ENCODE peak calls at places on chromosomes 7 and 10, in eight cellular contexts. S is CD8-positive, alpha-beta T cell; M is heart right ventricle; F is cardiac muscle cell; I is right cardiac atrium; U is effector memory CD4-positive, alpha-beta T cell; C is tibial artery; D is CD8-positive, alpha-beta memory T cell. Z is an unnamed sample.

GRCh38 chr7:127150543-127150942 is 102.2 kb downstream of the GRM8 start:
- DNase-seq in I (no peak), U (no peak), F (no peak), D (no peak), M (no peak), S (no peak), C (no peak), Z (no peak)

GRCh38 chr10:15262036-15262713 is 93.7 kb upstream of the NMT2 start:
- DNase-seq in U (no peak), M (no peak), C (no peak), I (peak; percentile 56), D (no peak), F (peak; percentile 57), S (no peak), Z (no peak)

GRCh38 chr7:158130023-158130409 is 457.6 kb downstream of the PTPRN2 start:
- DNase-seq in M (no peak), D (no peak), S (no peak), C (peak; percentile 6), F (no peak), U (no peak), I (no peak), Z (no peak)

GRCh38 chr10:87105725-87106124 is 10.7 kb downstream of the SHLD2 start:
- DNase-seq in S (no peak), F (no peak), M (no peak), D (no peak), U (no peak), I (no peak), C (no peak), Z (no peak)

GRCh38 chr10:124329368-124329767 is 89.4 kb downstream of the OAT start:
- DNase-seq in M (no peak), I (no peak), S (no peak), D (no peak), F (no peak), C (peak; percentile 63), U (no peak), Z (no peak)

GRCh38 chr7:85030893-85031292 is 156.0 kb downstream of the SEMA3D start:
- DNase-seq in U (no peak), F (peak; percentile 69), D (no peak), I (no peak), S (no peak), C (no peak), M (no peak), Z (no peak)

GRCh38 chr7:29538322-29538874 is 25.2 kb upstream of the PRR15 start:
- DNase-seq in S (no peak), I (peak; percentile 25), D (no peak), C (no peak), M (no peak), U (no peak), F (peak; percentile 12), Z (no peak)

GRCh38 chr7:151860771-151861170 is 16.1 kb downstream of the PRKAG2 start:
- DNase-seq in S (no peak), C (no peak), I (peak; percentile 28), M (no peak), F (no peak), U (no peak), D (no peak), Z (no peak)

GRCh38 chr7:11221931-11222330 is 248.3 kb downstream of the PHF14 start:
- DNase-seq in M (no peak), I (no peak), U (no peak), S (no peak), C (no peak), F (no peak), D (no peak), Z (no peak)

GRCh38 chr10:22851865-22852239 is 76.0 kb upstream of the ARMC3 start:
- DNase-seq in I (no peak), M (no peak), F (no peak), S (no peak), C (no peak), U (no peak), D (no peak), Z (no peak)

GRCh38 chr10:22856444-22857074 is 71.3 kb upstream of the ARMC3 start:
- DNase-seq in I (no peak), F (no peak), U (no peak), M (no peak), S (no peak), D (no peak), C (no peak), Z (no peak)

GRCh38 chr10:22853906-22854447 is 73.9 kb upstream of the ARMC3 start:
- DNase-seq in U (no peak), M (no peak), F (peak; percentile 14), S (no peak), D (no peak), C (no peak), I (no peak), Z (no peak)

GRCh38 chr10:22852712-22853353 is 75.0 kb upstream of the ARMC3 start:
- DNase-seq in F (no peak), I (no peak), D (no peak), U (no peak), C (no peak), S (no peak), M (no peak), Z (no peak)

GRCh38 chr10:22854935-22855421 is 72.9 kb upstream of the ARMC3 start:
- DNase-seq in S (no peak), C (no peak), U (no peak), I (no peak), F (peak; percentile 74), M (no peak), D (no peak), Z (no peak)
- H3K27ac ChIP-seq in S (no peak overlapping the region), C (peak overlapping the region; percentile 15), U (no peak overlapping the region), I (peak overlapping the region; percentile 95), F (peak overlapping the region; percentile 68), M (peak overlapping the region; percentile 68), D (no peak overlapping the region), Z (no peak overlapping the region)

GRCh38 chr10:8138471-8138870 is 84.0 kb downstream of the GATA3 start:
- DNase-seq in S (no peak), U (no peak), F (peak; percentile 55), M (no peak), D (no peak), C (no peak), I (no peak), Z (no peak)
- H3K4me1 ChIP-seq in S (peaks cover 11% of the 10 kb centered on the region), U (peaks cover 10% of the 10 kb centered on the region), F (no peaks in the 10 kb centered on the region), M (no peaks in the 10 kb centered on the region), D (peaks cover 16% of the 10 kb centered on the region), C (no peaks in the 10 kb centered on the region), I (no peaks in the 10 kb centered on the region), Z (peaks cover 18% of the 10 kb centered on the region)

GRCh38 chr7:1809601-1810258 is 139.7 kb downstream of the ELFN1 start:
- DNase-seq in F (no peak), M (no peak), U (no peak), D (no peak), I (no peak), C (peak; percentile 42), S (no peak), Z (no peak)

GRCh38 chr7:1809070-1809469 is 139.0 kb downstream of the ELFN1 start:
- DNase-seq in U (no peak), C (peak; percentile 17), I (no peak), M (no peak), D (no peak), S (no peak), F (no peak), Z (no peak)

GRCh38 chr7:1804310-1804709 is 134.2 kb downstream of the ELFN1 start:
- DNase-seq in F (no peak), U (no peak), D (no peak), S (no peak), I (no peak), M (no peak), C (peak; percentile 37), Z (no peak)

GRCh38 chr7:1807821-1808600 is 137.9 kb downstream of the ELFN1 start:
- DNase-seq in F (no peak), I (no peak), U (no peak), S (no peak), C (peak; percentile 34), D (no peak), M (no peak), Z (no peak)

DNA sequence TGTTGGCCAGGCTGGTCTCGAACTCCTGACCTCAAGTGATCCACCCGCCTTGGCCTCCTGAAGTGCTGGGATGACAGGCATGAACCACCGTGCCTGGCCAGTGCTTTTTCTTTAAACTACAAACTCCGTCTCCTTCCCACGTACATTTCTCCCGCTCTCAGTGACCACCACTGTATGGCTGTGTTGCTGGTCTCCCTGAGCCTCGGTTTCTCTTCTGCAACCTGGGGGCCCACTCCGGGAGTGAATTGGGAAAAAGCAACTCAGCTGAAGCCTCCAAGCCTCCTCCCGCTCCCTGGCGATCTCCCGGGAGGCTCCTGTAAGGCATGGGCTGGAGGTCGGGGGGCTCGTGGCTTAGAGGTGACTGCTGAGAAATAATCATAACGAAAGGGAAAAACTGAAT is 136.3 kb downstream of the ELFN1 start:
- DNase-seq in M (no peak), I (no peak), D (no peak), C (peak; percentile 4), F (no peak), U (no peak), S (no peak), Z (no peak)
- H3K27me3 ChIP-seq in M (no peaks in the 10 kb centered on the region), I (no peaks in the 10 kb centered on the region), D (no peaks in the 10 kb centered on the region), C (no peaks in the 10 kb centered on the region), F (no peaks in the 10 kb centered on the region), U (no peaks in the 10 kb centered on the region), S (no peaks in the 10 kb centered on the region), Z (no peaks in the 10 kb centered on the region)

DNA sequence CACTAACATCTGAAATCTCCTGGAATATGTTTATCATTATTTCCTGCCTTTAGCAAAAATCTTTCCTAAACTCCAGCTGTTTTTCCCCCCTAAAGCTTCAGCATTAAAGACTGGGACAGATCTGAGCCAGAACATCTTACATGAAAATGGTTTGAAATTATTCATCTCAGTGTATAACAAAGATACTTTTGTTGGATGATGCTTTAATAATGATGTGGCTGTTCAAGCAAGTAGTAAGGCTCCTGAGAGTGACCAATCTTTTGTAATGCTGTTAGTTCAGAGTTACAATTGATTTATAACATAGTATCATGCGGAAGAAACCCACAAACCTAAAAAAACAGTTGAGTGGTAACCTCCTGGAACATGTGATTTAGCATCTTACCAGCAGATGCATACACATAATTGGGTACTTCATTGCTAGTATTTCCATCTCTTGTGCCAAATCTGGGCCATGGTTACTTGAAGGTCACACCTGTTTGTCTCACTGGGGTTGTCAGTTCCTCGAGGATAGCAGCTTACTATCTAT is 1.5 kb downstream of the BZW2 start:
- DNase-seq in C (no peak), S (no peak), I (no peak), M (no peak), F (no peak), D (no peak), U (no peak), Z (no peak)
- H3K27ac ChIP-seq in C (no peak overlapping the region), S (no peak overlapping the region), I (no peak overlapping the region), M (peak overlapping the region; percentile 93), F (peak overlapping the region; percentile 99), D (no peak overlapping the region), U (no peak overlapping the region), Z (no peak overlapping the region)

GRCh38 chr7:44754802-44755697 is 6.4 kb downstream of the ZMIZ2 start:
- DNase-seq in S (no peak), I (no peak), F (no peak), D (no peak), M (no peak), C (no peak), U (no peak), Z (no peak)
- H3K4me1 ChIP-seq in S (peaks cover 39% of the 10 kb centered on the region), I (peaks cover 34% of the 10 kb centered on the region), F (peaks cover 10% of the 10 kb centered on the region), D (peaks cover 45% of the 10 kb centered on the region), M (peaks cover 63% of the 10 kb centered on the region), C (peaks cover 30% of the 10 kb centered on the region), U (peaks cover 31% of the 10 kb centered on the region), Z (peaks cover 35% of the 10 kb centered on the region)

GRCh38 chr7:149801816-149802215 is 28.4 kb upstream of the ZNF467 start:
- DNase-seq in M (no peak), F (no peak), U (no peak), I (no peak), C (no peak), S (no peak), D (no peak), Z (no peak)
- H3K27me3 ChIP-seq in M (peaks cover 6% of the 10 kb centered on the region), F (no peaks in the 10 kb centered on the region), U (no peaks in the 10 kb centered on the region), I (no peaks in the 10 kb centered on the region), C (no peaks in the 10 kb centered on the region), S (no peaks in the 10 kb centered on the region), D (no peaks in the 10 kb centered on the region), Z (no peaks in the 10 kb centered on the region)

GRCh38 chr7:143343596-143343995 is 18.9 kb downstream of the FAM131B start:
- DNase-seq in M (no peak), S (no peak), U (no peak), D (no peak), F (no peak), I (no peak), C (no peak), Z (no peak)
- H3K27ac ChIP-seq in M (no peak overlapping the region), S (no peak overlapping the region), U (no peak overlapping the region), D (no peak overlapping the region), F (no peak overlapping the region), I (no peak overlapping the region), C (no peak overlapping the region), Z (no peak overlapping the region)